ENCODE peak calls at places on chromosomes 16 and 17, in five cellular contexts. Y, B, L, S and R are unnamed samples.

GRCh38 chr17:78724544-78724943 is 57.5 kb downstream of the CYTH1 start:
- DNase-seq in Y (no peak), B (no peak), L (peak; percentile 45), S (no peak), R (no peak)

GRCh38 chr16:600781-601180 is 10.9 kb downstream of the RAB40C start:
- DNase-seq in Y (no peak), B (no peak), L (no peak), S (no peak), R (no peak)

GRCh38 chr16:72481419-72481818 is 309.5 kb upstream of the PMFBP1 start:
- DNase-seq in Y (no peak), B (no peak), L (no peak), S (no peak), R (no peak)

GRCh38 chr16:69123894-69124293 is 8.5 kb downstream of the CHTF8 start:
- DNase-seq in Y (no peak), B (peak; percentile 74), L (peak; percentile 57), S (no peak), R (no peak)

GRCh38 chr17:66560691-66561090 is 258.3 kb downstream of the PRKCA start:
- DNase-seq in Y (no peak), B (no peak), L (no peak), S (no peak), R (no peak)

GRCh38 chr16:59737274-59737673 is 1003.2 kb upstream of the GOT2 start:
- DNase-seq in Y (no peak), B (no peak), L (no peak), S (no peak), R (no peak)

GRCh38 chr16:75340715-75341500 is 89.5 kb upstream of the BCAR1 start:
- DNase-seq in Y (no peak), B (peak; percentile 63), L (no peak), S (no peak), R (no peak)

GRCh38 chr16:15450624-15451023 is 16.2 kb downstream of the BMERB1 start:
- DNase-seq in Y (peak; percentile 17), B (no peak), L (no peak), S (no peak), R (no peak)

GRCh38 chr17:75077490-75078096 is 10.2 kb upstream of the SLC16A5 start:
- DNase-seq in Y (peak; percentile 79), B (peak; percentile 32), L (peak; percentile 83), S (no peak), R (no peak)

GRCh38 chr17:64355536-64356303 is 34.9 kb downstream of the PECAM1 start:
- DNase-seq in Y (no peak), B (no peak), L (no peak), S (peak; percentile 59), R (peak; percentile 40)

GRCh38 chr17:45719335-45720071 is 64.6 kb upstream of the CRHR1 start:
- DNase-seq in Y (no peak), B (peak; percentile 47), L (no peak), S (peak; percentile 41), R (peak; percentile 16)

GRCh38 chr17:28041844-28042656 is 427 bp upstream of the NLK start:
- DNase-seq in Y (no peak), B (no peak), L (no peak), S (peak; percentile 20), R (no peak)

GRCh38 chr16:1656808-1657617 is 21.1 kb upstream of the JPT2 start:
- DNase-seq in Y (peak; percentile 80), B (no peak), L (peak; percentile 68), S (no peak), R (no peak)

GRCh38 chr16:66427451-66427860 is 361 bp downstream of the BEAN1 start:
- DNase-seq in Y (no peak), B (no peak), L (no peak), S (no peak), R (no peak)

GRCh38 chr17:79525793-79526677 is 84.8 kb downstream of the RBFOX3 start:
- DNase-seq in Y (no peak), B (no peak), L (no peak), S (no peak), R (no peak)

GRCh38 chr16:50842013-50842505 is 100.2 kb downstream of the CYLD start:
- DNase-seq in Y (no peak), B (no peak), L (no peak), S (no peak), R (no peak)

GRCh38 chr16:2981177-2981898 is 1.1 kb upstream of the PKMYT1 start:
- DNase-seq in Y (no peak), B (no peak), L (no peak), S (no peak), R (no peak)

GRCh38 chr17:40247926-40248495 is 28.9 kb downstream of the WIPF2 start:
- DNase-seq in Y (no peak), B (no peak), L (no peak), S (no peak), R (no peak)

GRCh38 chr17:40243756-40244155 is 24.7 kb downstream of the WIPF2 start:
- DNase-seq in Y (no peak), B (no peak), L (no peak), S (no peak), R (no peak)

GRCh38 chr17:40241435-40241834 is 22.3 kb downstream of the WIPF2 start:
- DNase-seq in Y (no peak), B (no peak), L (no peak), S (no peak), R (no peak)

GRCh38 chr17:40242774-40243173 is 23.7 kb downstream of the WIPF2 start:
- DNase-seq in Y (no peak), B (no peak), L (no peak), S (no peak), R (no peak)

GRCh38 chr17:40244255-40244654 is 25.2 kb downstream of the WIPF2 start:
- DNase-seq in Y (no peak), B (no peak), L (no peak), S (no peak), R (no peak)
- H3K4me3 ChIP-seq in Y (no peak overlapping the region), B (no peak overlapping the region), L (no peak overlapping the region), S (no peak overlapping the region), R (no peak overlapping the region)

DNA sequence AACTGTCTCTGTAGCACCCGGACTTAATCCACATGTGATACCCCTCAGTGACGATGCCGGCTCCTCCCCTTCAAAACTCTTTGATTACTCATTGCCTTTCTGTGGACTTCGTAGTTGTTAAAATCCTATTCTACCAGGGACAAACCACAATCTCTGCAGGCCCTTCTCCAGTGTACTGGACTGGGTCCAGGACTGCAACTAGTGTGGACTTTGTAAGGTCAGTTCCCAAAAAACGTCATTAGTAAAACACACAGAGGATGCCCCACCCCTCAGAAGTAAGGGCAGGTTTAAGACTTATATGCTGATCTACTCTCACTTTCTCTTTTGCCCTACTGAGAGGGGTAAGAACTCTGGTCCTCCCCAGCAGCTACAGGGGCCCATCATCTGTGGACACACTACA is 10.5 kb upstream of the NUDT7 start:
- DNase-seq in Y (no peak), B (peak; percentile 63), L (peak; percentile 62), S (no peak), R (peak; percentile 19)
- H3K4me3 ChIP-seq in Y (no peak overlapping the region), B (no peak overlapping the region), L (no peak overlapping the region), S (no peak overlapping the region), R (no peak overlapping the region)

GRCh38 chr16:89257757-89258465 is 40.4 kb downstream of the ZNF778 start:
- DNase-seq in Y (no peak), B (no peak), L (no peak), S (no peak), R (no peak)

GRCh38 chr16:89257281-89257731 is 39.8 kb downstream of the ZNF778 start:
- DNase-seq in Y (no peak), B (no peak), L (no peak), S (no peak), R (no peak)

GRCh38 chr16:89265647-89266046 is 48.1 kb downstream of the ZNF778 start:
- DNase-seq in Y (no peak), B (no peak), L (no peak), S (no peak), R (no peak)

GRCh38 chr16:89264800-89265550 is 47.5 kb downstream of the ZNF778 start:
- DNase-seq in Y (no peak), B (no peak), L (no peak), S (no peak), R (no peak)

GRCh38 chr16:89261691-89262563 is 44.4 kb downstream of the ZNF778 start:
- DNase-seq in Y (no peak), B (no peak), L (peak; percentile 40), S (no peak), R (no peak)
- H3K4me3 ChIP-seq in Y (peak overlapping the region; percentile 15), B (no peak overlapping the region), L (peak overlapping the region; percentile 15), S (no peak overlapping the region), R (no peak overlapping the region)

GRCh38 chr17:7018331-7018964 is 4.4 kb upstream of the BCL6B start:
- DNase-seq in Y (no peak), B (no peak), L (no peak), S (no peak), R (no peak)
- H3K4me3 ChIP-seq in Y (peak overlapping the region; percentile 68), B (no peak overlapping the region), L (peak overlapping the region; percentile 56), S (no peak overlapping the region), R (no peak overlapping the region)

DNA sequence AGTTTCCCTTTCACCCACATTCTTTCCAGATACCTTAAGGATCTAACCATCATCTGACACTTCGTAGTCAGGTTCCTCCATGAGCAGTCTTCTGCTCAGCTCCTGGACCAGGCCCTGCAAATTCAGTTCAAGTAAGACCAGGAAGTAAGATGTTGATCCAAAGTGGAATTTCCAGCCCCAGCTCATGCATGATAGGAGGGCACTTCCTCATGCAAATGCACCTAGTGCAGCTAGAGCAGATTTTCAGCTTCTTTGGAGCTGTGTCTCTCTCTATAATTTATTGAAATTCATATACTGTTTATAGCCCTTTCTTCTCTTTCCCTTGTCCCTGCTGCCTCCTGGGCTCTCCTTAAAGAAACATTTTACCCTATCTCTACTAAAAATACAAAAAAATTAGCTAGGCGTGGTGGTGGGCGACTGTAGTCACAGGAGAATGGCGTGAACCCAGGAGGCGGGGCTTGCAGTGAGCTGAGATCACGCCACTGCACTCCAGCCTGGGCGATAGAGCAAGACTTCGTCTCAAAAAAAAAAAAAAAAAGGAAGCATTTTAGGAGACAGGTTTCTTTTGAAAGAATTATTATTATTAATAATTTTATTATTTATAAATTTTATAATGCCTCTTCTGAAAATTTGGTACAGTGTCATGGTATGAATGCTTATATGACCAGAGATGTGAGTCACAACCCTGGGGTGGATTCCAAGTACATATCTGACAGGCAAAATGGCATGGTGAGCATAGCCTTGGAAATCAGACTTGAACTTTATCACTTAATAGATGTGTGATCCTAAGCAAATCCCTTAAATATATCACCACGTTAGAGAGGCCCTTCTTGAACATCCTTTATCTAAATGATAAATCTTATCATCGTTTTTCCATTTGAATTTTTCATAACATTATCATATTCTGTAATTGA is 94.3 kb downstream of the SSH2 start:
- DNase-seq in Y (no peak), B (peak; percentile 26), L (peak; percentile 54), S (no peak), R (no peak)
- H3K4me3 ChIP-seq in Y (no peak overlapping the region), B (no peak overlapping the region), L (no peak overlapping the region), S (no peak overlapping the region), R (no peak overlapping the region)